ENCODE peak calls at places on chromosomes 16 and 17, in six cellular contexts. B is colonic mucosa; F is CD4-positive, alpha-beta T cell; H is A673; X is left ventricle myocardium inferior; C is esophagus squamous epithelium. I is an unnamed sample.
A peak's percentile ranks its signal among the peaks of the same experiment; 100 is the strongest.

GRCh38 chr16:74736531-74737157 is 36.0 kb upstream of the MLKL start:
- DNase-seq in B (no peak), F (no peak), H (no peak), X (no peak), C (no peak), I (no peak)

GRCh38 chr17:1049446-1050225 is 52.7 kb downstream of the TIMM22 start:
- DNase-seq in B (no peak), F (no peak), H (no peak), X (peak; percentile 3), C (no peak), I (no peak)

GRCh38 chr17:76123749-76124581 is 17.1 kb downstream of the FOXJ1 start:
- DNase-seq in B (no peak), F (no peak), H (no peak), X (no peak), C (no peak), I (no peak)

GRCh38 chr17:80477647-80478478 is 1.5 kb upstream of the NPTX1 start:
- DNase-seq in B (no peak), F (peak; percentile 59), H (peak; percentile 68), X (no peak), C (no peak), I (peak; percentile 54)

GRCh38 chr17:37158290-37158689 is 209.5 kb downstream of the AATF start:
- DNase-seq in B (no peak), F (no peak), H (no peak), X (no peak), C (no peak), I (no peak)

GRCh38 chr16:6484121-6484520 is 848.5 kb upstream of the RBFOX1 start:
- DNase-seq in B (no peak), F (no peak), H (no peak), X (no peak), C (no peak), I (no peak)

GRCh38 chr17:57261084-57261461 is 4.8 kb downstream of the MSI2 start:
- DNase-seq in B (no peak), F (no peak), H (no peak), X (no peak), C (no peak), I (peak; percentile 31)

GRCh38 chr17:8488931-8489330 is 53.2 kb downstream of the NDEL1 start:
- DNase-seq in B (no peak), F (no peak), H (peak; percentile 25), X (peak; percentile 48), C (no peak), I (no peak)

GRCh38 chr17:42675984-42676423 is 790 bp downstream of the PLEKHH3 start:
- DNase-seq in B (peak; percentile 64), F (no peak), H (peak; percentile 26), X (peak; percentile 67), C (no peak), I (peak; percentile 67)

GRCh38 chr16:85458952-85459351 is 154.2 kb upstream of the GSE1 start:
- DNase-seq in B (no peak), F (no peak), H (no peak), X (no peak), C (no peak), I (no peak)

GRCh38 chr16:89722392-89723278 is 1.3 kb downstream of the ZNF276 start:
- DNase-seq in B (peak; percentile 93), F (peak; percentile 74), H (peak; percentile 68), X (peak; percentile 82), C (peak; percentile 46), I (no peak)

GRCh38 chr16:51159864-51160263 is 8.8 kb upstream of the SALL1 start:
- DNase-seq in B (no peak), F (no peak), H (no peak), X (no peak), C (no peak), I (no peak)

GRCh38 chr17:79843917-79844815 is 4.9 kb upstream of the CBX4 start:
- DNase-seq in B (peak; percentile 53), F (no peak), H (no peak), X (peak; percentile 78), C (no peak), I (peak; percentile 86)

GRCh38 chr16:23149267-23149992 is at the start of gene USP31:
- DNase-seq in B (peak; percentile 96), F (peak; percentile 90), H (peak; percentile 99), X (peak; percentile 96), C (peak; percentile 37), I (peak; percentile 98)

GRCh38 chr17:2402517-2402916 is 1.7 kb upstream of the MNT start:
- DNase-seq in B (no peak), F (no peak), H (no peak), X (no peak), C (no peak), I (no peak)

GRCh38 chr16:86990451-86990850 is 326.7 kb downstream of the C16orf95 start:
- DNase-seq in B (no peak), F (no peak), H (no peak), X (no peak), C (no peak), I (no peak)

DNA sequence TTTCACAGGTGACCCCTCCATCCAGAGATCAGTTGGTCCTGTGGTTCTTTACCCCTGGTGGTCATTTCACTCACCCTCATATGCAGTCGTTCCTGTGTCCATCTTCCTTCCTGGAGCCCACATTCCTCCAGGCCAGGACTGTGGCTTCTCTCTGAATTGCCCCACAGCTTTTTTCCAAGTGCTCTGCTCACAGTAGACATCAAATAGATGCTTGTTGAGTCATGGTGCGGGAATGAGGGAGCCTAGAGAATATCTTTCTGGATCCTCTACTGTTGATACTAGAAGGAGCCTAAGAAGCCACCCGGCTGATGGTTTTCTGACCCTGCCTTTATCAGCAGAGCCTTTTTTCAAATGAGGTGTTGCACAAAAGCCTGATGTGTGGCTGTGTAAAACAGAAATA is 10.4 kb downstream of the USB1 start:
- DNase-seq in B (no peak), F (no peak), H (peak; percentile 29), X (no peak), C (no peak), I (no peak)
- TF ChIP-seq CTCF in B (no peak), F (no peak), H (no peak), X (no peak), C (no peak), I (no peak)

GRCh38 chr16:26454102-26454501 is 612.6 kb upstream of the C16orf82 start:
- DNase-seq in B (no peak), F (no peak), H (peak; percentile 55), X (no peak), C (no peak), I (no peak)
- H3K9me3 ChIP-seq in B (no peaks in the 10 kb centered on the region), F (no peaks in the 10 kb centered on the region), H (peaks cover 2% of the 10 kb centered on the region), X (peaks cover 18% of the 10 kb centered on the region), C (no peaks in the 10 kb centered on the region), I (no peaks in the 10 kb centered on the region)

DNA sequence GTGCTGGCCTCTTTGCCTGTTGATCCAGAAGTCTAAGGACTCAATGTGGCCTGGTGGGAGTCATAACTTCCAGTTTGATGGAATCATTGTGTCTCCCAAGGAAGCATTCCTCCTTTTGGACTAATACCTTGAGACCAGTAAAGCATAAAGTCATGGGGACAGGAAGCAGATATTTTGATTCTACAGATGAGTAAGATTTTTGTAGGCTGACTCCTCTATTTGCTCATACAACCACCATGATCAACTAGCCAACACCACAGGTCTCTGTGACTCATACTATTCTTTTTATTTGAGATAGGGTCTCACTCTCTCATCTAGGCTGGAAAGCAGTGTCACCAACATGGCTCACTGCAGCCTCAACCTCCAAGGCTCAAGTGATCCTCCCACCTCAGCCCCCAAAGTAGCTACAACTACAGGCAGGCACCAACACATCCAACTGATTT is 6.2 kb downstream of the MT2A start:
- DNase-seq in B (no peak), F (no peak), H (no peak), X (no peak), C (no peak), I (no peak)
- H3K27me3 ChIP-seq in B (no peaks in the 10 kb centered on the region), F (peaks cover 7% of the 10 kb centered on the region), H (no peaks in the 10 kb centered on the region), X (no peaks in the 10 kb centered on the region), C (no peaks in the 10 kb centered on the region), I (peaks cover 100% of the 10 kb centered on the region)

DNA sequence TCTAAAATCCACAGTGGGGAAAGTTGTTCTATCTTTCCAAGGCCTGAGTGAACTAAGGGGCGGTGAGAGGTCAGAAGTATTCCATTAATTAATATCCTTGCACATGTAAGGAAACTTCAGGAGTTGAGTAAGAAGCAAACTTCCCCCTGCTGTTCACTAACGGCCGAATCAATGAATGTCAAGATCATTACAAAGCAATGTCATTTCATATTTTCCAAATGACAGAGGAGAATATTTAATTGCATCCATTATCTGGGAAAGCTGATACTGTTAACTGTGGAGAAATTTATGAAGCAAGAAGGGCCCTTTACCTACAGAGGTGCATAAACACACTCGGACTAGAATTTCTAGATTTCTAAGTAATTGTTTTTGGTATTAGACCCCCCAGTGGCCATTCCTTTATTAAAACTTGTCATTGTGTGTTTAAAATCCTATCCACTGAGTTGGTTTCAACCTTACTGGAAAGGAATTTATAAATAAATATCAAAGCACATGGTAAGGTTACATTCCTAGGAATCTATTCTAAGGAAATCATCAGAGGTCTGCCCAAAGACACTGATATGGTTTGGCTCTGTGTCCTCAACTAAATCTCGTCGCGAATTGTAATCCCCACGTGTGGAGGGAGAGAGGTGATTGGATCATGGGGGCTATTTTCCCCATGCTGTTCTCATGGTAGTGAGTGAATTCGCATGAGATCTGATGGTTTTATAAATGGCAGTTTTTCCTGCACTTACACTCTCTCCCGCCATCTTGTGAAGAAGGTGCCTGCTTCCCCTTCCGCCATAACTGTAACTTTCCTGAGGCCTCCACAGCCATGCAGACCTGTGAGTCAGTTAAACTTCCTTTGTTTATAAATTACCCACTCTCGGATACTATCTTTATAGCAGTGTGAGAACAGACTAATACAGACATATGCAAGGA is 20.4 kb upstream of the SMURF2 start:
- DNase-seq in B (no peak), F (no peak), H (no peak), X (no peak), C (no peak), I (no peak)
- TF ChIP-seq CTCF in B (no peak), F (no peak), H (no peak), X (no peak), C (no peak), I (no peak)